ENCODE peak calls at places on chromosomes 16 and 17, in five cellular contexts. A is activated naive CD8-positive, alpha-beta T cell treated with anti-CD3 and anti-CD28 coated beads for 36 hours; P is effector memory CD4-positive, alpha-beta T cell; R is CD8-positive, alpha-beta T cell; I is EH. N is an unnamed sample.

GRCh38 chr17:39270923-39271322 is 45.2 kb upstream of the STAC2 start:
- DNase-seq in P (no peak), I (peak; percentile 84), R (no peak), A (no peak), N (no peak)

GRCh38 chr17:81803728-81804558 is at the start of gene GCGR:
- DNase-seq in A (no peak), I (no peak), P (no peak), R (no peak), N (no peak)

GRCh38 chr17:77189148-77189547 is 48.4 kb downstream of the SEC14L1 start:
- DNase-seq in P (no peak), R (no peak), I (no peak), A (peak; percentile 52), N (no peak)

GRCh38 chr16:81480856-81481821 is 36.5 kb downstream of the CMIP start:
- DNase-seq in R (no peak), A (peak; percentile 21), I (peak; percentile 83), P (no peak), N (no peak)

GRCh38 chr17:82118815-82119380 is 20.9 kb upstream of the FASN start:
- DNase-seq in A (no peak), P (no peak), R (no peak), I (no peak), N (no peak)

GRCh38 chr16:6081320-6081976 is 983.9 kb upstream of the EEF2KMT start:
- DNase-seq in P (no peak), A (peak; percentile 3), I (peak; percentile 22), R (no peak), N (no peak)

GRCh38 chr16:27642753-27643152 is 92.8 kb downstream of the KATNIP start:
- DNase-seq in R (no peak), A (no peak), P (no peak), I (peak; percentile 33), N (no peak)

GRCh38 chr17:10127819-10128375 is 70.5 kb downstream of the GAS7 start:
- DNase-seq in R (no peak), A (no peak), I (peak; percentile 86), P (no peak), N (no peak)

GRCh38 chr16:2858245-2859025 is 465 bp upstream of the PRSS22 start:
- DNase-seq in P (no peak), A (no peak), I (no peak), R (no peak), N (no peak)

GRCh38 chr17:44248220-44248529 is 19.8 kb downstream of the SLC4A1 start:
- DNase-seq in R (no peak), A (no peak), P (no peak), I (no peak), N (no peak)

GRCh38 chr17:58630883-58631522 is 60.8 kb downstream of the TEX14 start:
- DNase-seq in R (no peak), I (no peak), A (peak; percentile 67), P (peak; percentile 1), N (no peak)

GRCh38 chr17:76723812-76724211 is 2.6 kb downstream of the JMJD6 start:
- DNase-seq in A (no peak), R (no peak), I (no peak), P (no peak), N (no peak)

GRCh38 chr16:66930189-66930588 is 4.0 kb downstream of the CIAO2B start:
- DNase-seq in A (no peak), P (no peak), I (no peak), R (no peak), N (no peak)

GRCh38 chr16:11949527-11949926 is 7.7 kb upstream of the NPIPB2 start:
- DNase-seq in A (peak; percentile 4), P (no peak), I (peak; percentile 75), R (no peak), N (no peak)

N was measured in T-helper 22 cell.